ENCODE peak calls at places on chromosomes 6 and 20, in six cellular contexts. V is GDM1; Z is astrocyte of the spinal cord; S is activated effector memory CD4-positive, alpha-beta T cell treated with Interleukin-2 at 50 U/mL for 16 hours; E is activated naive CD8-positive, alpha-beta T cell treated with anti-CD3 and anti-CD28 coated beads, Interleukin-2, amount 50 U/mL, for 24 hours; F is heart right ventricle. K is an unnamed sample.

GRCh38 chr6:147641511-147641910 is 133.0 kb downstream of the SAMD5 start:
- DNase-seq in V (no peak), Z (no peak), S (no peak), E (no peak), F (no peak), K (no peak)

GRCh38 chr6:28335040-28335563 is 846 bp downstream of the ZSCAN31 start:
- DNase-seq in V (no peak), Z (no peak), S (no peak), E (no peak), F (no peak), K (no peak)

GRCh38 chr6:41638801-41639555 is 710 bp downstream of the MDFI start:
- DNase-seq in V (no peak), Z (peak), S (no peak), E (no peak), F (no peak), K (peak)

GRCh38 chr20:21522479-21523397 is 8.9 kb upstream of the NKX2-2 start:
- DNase-seq in V (no peak), Z (no peak), S (no peak), E (peak), F (no peak), K (no peak)

GRCh38 chr20:21099653-21100589 is 6.2 kb downstream of the LINC00237 start:
- DNase-seq in V (no peak), Z (no peak), S (peak), E (peak), F (peak), K (no peak)

GRCh38 chr6:56516003-56516402 is 126.7 kb downstream of the DST start:
- DNase-seq in V (no peak), Z (no peak), S (no peak), E (no peak), F (no peak), K (no peak)

GRCh38 chr6:154805288-154805911 is 72.2 kb downstream of the SCAF8 start:
- DNase-seq in V (no peak), Z (peak), S (no peak), E (no peak), F (no peak), K (peak)

GRCh38 chr6:93219447-93219846 is 199.9 kb downstream of the EPHA7 start:
- DNase-seq in V (no peak), Z (no peak), S (no peak), E (no peak), F (no peak), K (no peak)

GRCh38 chr6:12336121-12336971 is 46.2 kb downstream of the EDN1 start:
- DNase-seq in V (no peak), Z (no peak), S (no peak), E (no peak), F (no peak), K (no peak)

GRCh38 chr6:26743157-26743821 is 83.7 kb upstream of the ZNF322 start:
- DNase-seq in V (no peak), Z (peak), S (no peak), E (no peak), F (no peak), K (peak)

GRCh38 chr6:20021795-20022194 is 184.6 kb downstream of the ID4 start:
- DNase-seq in V (no peak), Z (no peak), S (no peak), E (no peak), F (no peak), K (no peak)

GRCh38 chr6:43717822-43718221 is 30.2 kb upstream of the MRPS18A start:
- DNase-seq in V (no peak), Z (no peak), S (no peak), E (no peak), F (peak), K (no peak)